ENCODE peak calls at places on chromosomes 13 and 19, in ten cellular contexts. E is GM04503; G is thoracic aorta; V is mucosa of gallbladder; T is colonic mucosa; Q is fibroblast of pulmonary artery; A is glutamatergic neuron; O is T-helper 2 cell; C is stimulated activated CD8-positive, alpha-beta memory T cell treated with anti-CD3 and anti-CD28 coated beads, Interleukin-12 subunit alpha, Interleukin-12 subunit beta, amount 100 ng/mL, for 4 hours; S is stromal cell of bone marrow. R is an unnamed sample.

GRCh38 chr13:76641056-76641455 is 245.1 kb downstream of the KCTD12 start:
- DNase-seq in E (no peak), C (no peak), S (no peak), G (no peak), A (no peak), Q (peak), O (no peak), V (no peak), T (no peak), R (no peak)

GRCh38 chr13:76723551-76724232 is 162.5 kb downstream of the KCTD12 start:
- DNase-seq in S (peak), E (peak), Q (peak), A (no peak), C (no peak), G (no peak), V (no peak), T (no peak), O (no peak), R (peak)

GRCh38 chr13:93146584-93147292 is 79.9 kb upstream of the GPC6 start:
- DNase-seq in V (no peak), T (no peak), A (no peak), S (peak), O (no peak), G (no peak), E (no peak), Q (peak), C (no peak), R (no peak)

GRCh38 chr19:11227201-11227886 is 12.1 kb upstream of the ANGPTL8 start:
- DNase-seq in O (no peak), S (no peak), C (no peak), T (peak), A (no peak), G (no peak), E (no peak), Q (no peak), V (no peak), R (peak)

GRCh38 chr19:43362179-43362578 is 8.7 kb downstream of the CD177 start:
- DNase-seq in G (no peak), O (no peak), V (no peak), S (no peak), A (no peak), E (no peak), T (no peak), C (no peak), Q (peak), R (no peak)

GRCh38 chr13:110835721-110836599 is 78.9 kb downstream of the ANKRD10 start:
- DNase-seq in O (no peak), T (no peak), C (no peak), Q (peak), S (no peak), E (no peak), G (no peak), A (no peak), V (no peak), R (no peak)

GRCh38 chr13:38752726-38753125 is 65.8 kb downstream of the FREM2 start:
- DNase-seq in C (no peak), Q (no peak), V (no peak), S (no peak), O (no peak), E (no peak), G (no peak), T (no peak), A (no peak), R (no peak)

GRCh38 chr19:10583021-10583776 is 3.9 kb downstream of the AP1M2 start:
- DNase-seq in G (no peak), Q (no peak), S (no peak), E (no peak), V (no peak), C (no peak), A (no peak), O (no peak), T (no peak), R (no peak)

GRCh38 chr19:48739835-48740704 is at the start of gene RASIP1:
- DNase-seq in A (peak), E (no peak), C (no peak), T (no peak), V (no peak), S (no peak), Q (no peak), O (no peak), G (no peak), R (no peak)

GRCh38 chr13:48086272-48086671 is 8.6 kb downstream of the MED4 start:
- DNase-seq in O (no peak), T (no peak), A (no peak), S (no peak), Q (no peak), V (no peak), E (no peak), C (no peak), G (no peak), R (no peak)

GRCh38 chr13:42561752-42562467 is 12.0 kb upstream of the TNFSF11 start:
- DNase-seq in E (no peak), C (no peak), S (no peak), T (no peak), O (no peak), A (no peak), G (no peak), V (no peak), Q (no peak), R (no peak)

GRCh38 chr19:55563261-55563690 is 17.4 kb downstream of the ZNF579 start:
- DNase-seq in S (no peak), A (no peak), G (no peak), O (no peak), Q (peak), T (no peak), V (peak), C (no peak), E (no peak), R (peak)

GRCh38 chr13:61414686-61415664 is 674 bp downstream of the PCDH20 start:
- DNase-seq in S (no peak), O (no peak), E (no peak), Q (peak), A (peak), V (no peak), G (no peak), T (peak), C (no peak), R (peak)

GRCh38 chr13:35920816-35921215 is 210.4 kb downstream of the DCLK1 start:
- DNase-seq in T (no peak), A (no peak), C (no peak), V (no peak), E (no peak), S (no peak), Q (no peak), O (no peak), G (no peak), R (peak)

GRCh38 chr13:84126671-84127171 is 244.4 kb upstream of the SLITRK1 start:
- DNase-seq in S (no peak), G (no peak), O (peak), A (no peak), C (no peak), Q (no peak), V (no peak), T (no peak), E (no peak), R (no peak)

GRCh38 chr13:30629527-30629926 is 11.8 kb downstream of the USPL1 start:
- DNase-seq in S (no peak), T (no peak), E (no peak), G (no peak), C (no peak), V (no peak), Q (no peak), O (no peak), A (no peak), R (no peak)

GRCh38 chr19:7528522-7529245 is 6.3 kb downstream of the MCOLN1 start:
- DNase-seq in S (no peak), A (no peak), C (no peak), G (no peak), T (no peak), Q (no peak), E (no peak), O (no peak), V (no peak), R (no peak)

GRCh38 chr19:2110822-2111221 is 14.1 kb downstream of the IZUMO4 start:
- DNase-seq in C (no peak), A (no peak), O (no peak), E (no peak), T (no peak), G (no peak), V (no peak), S (no peak), Q (no peak), R (peak)

GRCh38 chr19:952680-953500 is 27.1 kb downstream of the ARID3A start:
- DNase-seq in G (no peak), V (no peak), O (no peak), C (no peak), T (peak), E (no peak), A (no peak), Q (peak), S (no peak), R (peak)

GRCh38 chr19:48511800-48512503 is at the start of gene LMTK3:
- DNase-seq in Q (peak), T (no peak), A (peak), G (no peak), C (peak), E (no peak), S (no peak), V (no peak), O (peak), R (peak)

GRCh38 chr19:40530091-40530901 is 46.4 kb upstream of the SHKBP1 start:
- DNase-seq in G (no peak), Q (no peak), O (no peak), V (no peak), A (peak), E (no peak), T (peak), C (no peak), S (no peak), R (peak)

GRCh38 chr13:22082030-22082429 is 411.2 kb downstream of the FGF9 start:
- DNase-seq in C (no peak), V (no peak), Q (no peak), E (no peak), O (no peak), A (no peak), T (no peak), S (no peak), G (no peak), R (no peak)